ENCODE peak calls at places on chromosomes 3 and 15, in six cellular contexts. A, F, T, Q, L and X are unnamed samples. For H3K4me1, the result is how much of the 10 kb centered on the place peaks cover.

GRCh38 chr15:49041406-49041805 is 4.8 kb downstream of the SECISBP2L start:
- DNase-seq in F (no peak), T (peak), A (no peak), L (no peak), Q (no peak), X (no peak)

GRCh38 chr3:113218679-113219040 is 7.3 kb downstream of the BOC start:
- DNase-seq in L (no peak), T (no peak), F (no peak), A (no peak), Q (no peak), X (no peak)

GRCh38 chr3:160331127-160331937 is 67.7 kb downstream of the IFT80 start:
- DNase-seq in F (no peak), T (peak), A (no peak), Q (no peak), L (no peak), X (peak)

GRCh38 chr15:75233504-75234190 is 24.5 kb upstream of the GOLGA6C start:
- DNase-seq in Q (peak), L (no peak), T (no peak), A (peak), F (no peak), X (no peak)

GRCh38 chr3:172021165-172021564 is 18.2 kb upstream of the FNDC3B start:
- DNase-seq in L (no peak), F (no peak), T (no peak), Q (no peak), A (no peak), X (no peak)

GRCh38 chr3:16608816-16609215 is 3.6 kb upstream of the DAZL start:
- DNase-seq in F (no peak), T (no peak), A (no peak), Q (no peak), L (no peak), X (no peak)

GRCh38 chr3:47536967-47537366 is 23.5 kb upstream of the ELP6 start:
- DNase-seq in Q (no peak), T (no peak), F (no peak), L (no peak), A (no peak), X (no peak)

GRCh38 chr3:78666458-78666800 is 1101.4 kb downstream of the ROBO1 start:
- DNase-seq in T (peak), L (no peak), Q (no peak), A (no peak), F (no peak), X (peak)

GRCh38 chr15:25066708-25067107 is 111.9 kb downstream of the SNRPN start:
- DNase-seq in T (no peak), F (no peak), L (no peak), Q (no peak), A (no peak), X (no peak)

GRCh38 chr15:74988007-74988800 is 7.2 kb upstream of the SCAMP5 start:
- DNase-seq in F (peak), A (peak), L (no peak), T (peak), Q (no peak), X (peak)

GRCh38 chr3:76841750-76842149 is 198.1 kb upstream of the ROBO2 start:
- DNase-seq in Q (no peak), L (no peak), F (no peak), A (no peak), T (peak), X (no peak)

GRCh38 chr3:31892500-31892899 is 88.6 kb downstream of the OSBPL10 start:
- DNase-seq in T (no peak), L (no peak), F (no peak), A (no peak), Q (no peak), X (no peak)
- H3K4me1 ChIP-seq in T (under half), L (half or more), F (under half), A (under half), Q (under half), X (under half)

GRCh38 chr3:197736491-197737318 is at the start of gene RUBCN:
- DNase-seq in T (peak), F (peak), Q (peak), A (peak), L (peak), X (peak)

GRCh38 chr3:197736010-197736490 is 654 bp downstream of the RUBCN start:
- DNase-seq in A (peak), Q (no peak), F (peak), L (no peak), T (no peak), X (peak)

GRCh38 chr3:197733042-197733441 is 3.7 kb downstream of the RUBCN start:
- DNase-seq in A (no peak), F (no peak), L (no peak), T (no peak), Q (no peak), X (no peak)

GRCh38 chr3:197737319-197737649 is 580 bp upstream of the RUBCN start:
- DNase-seq in F (no peak), T (no peak), A (no peak), Q (no peak), L (no peak), X (no peak)

DNA sequence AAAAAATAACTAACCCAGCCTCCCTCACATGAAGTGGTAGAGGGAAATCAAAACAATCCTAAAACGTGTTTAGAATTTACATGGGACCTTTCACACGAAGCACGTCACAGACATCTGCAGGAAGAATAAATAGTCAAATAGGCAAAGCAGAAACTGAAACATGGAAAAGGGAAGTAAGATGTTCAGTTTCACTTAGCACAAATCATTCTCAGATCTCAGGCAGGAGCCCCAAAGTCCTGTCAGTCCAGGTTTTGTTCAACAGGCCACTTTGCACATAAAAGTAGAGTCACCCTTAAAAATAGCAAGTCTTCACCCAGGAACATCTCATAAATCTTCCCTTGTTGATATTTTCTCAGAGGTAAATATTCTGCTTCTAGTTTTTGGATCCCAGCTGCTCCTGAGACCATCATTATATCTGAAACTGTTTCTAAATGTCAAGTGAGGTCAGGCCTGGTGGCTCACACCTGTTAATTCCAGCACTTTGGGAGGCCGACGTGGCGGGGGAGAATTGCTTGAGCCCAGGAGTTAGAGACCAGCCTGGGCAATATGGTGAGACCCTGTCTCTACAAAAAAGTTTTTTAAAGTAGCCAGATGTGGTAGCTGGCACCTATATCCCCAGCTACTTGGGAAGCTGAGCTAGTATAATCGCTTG is 1.9 kb downstream of the RUBCN start:
- DNase-seq in Q (no peak), A (peak), F (no peak), T (no peak), L (no peak), X (no peak)
- TF ChIP-seq POLR2A in Q (no peak), A (no peak), F (no peak), T (no peak), L (no peak), X (no peak)

DNA sequence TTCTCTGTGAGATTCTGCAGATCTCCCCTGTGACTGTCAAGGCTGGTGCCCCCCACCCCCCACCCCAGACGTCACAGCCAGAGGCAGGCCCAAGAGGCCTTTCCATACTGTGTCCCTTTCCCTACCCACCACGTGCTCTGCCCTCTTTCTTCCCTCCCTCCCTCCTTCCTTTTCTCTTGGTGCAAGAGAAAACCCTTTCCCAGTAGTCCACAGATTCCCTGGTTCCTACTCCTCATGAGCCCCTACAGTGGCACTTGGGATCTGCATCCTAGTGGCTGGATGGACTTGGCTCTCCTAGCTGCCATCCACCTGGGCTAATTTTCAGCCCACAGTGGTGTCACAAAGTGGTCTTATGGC is 35.1 kb downstream of the KLF13 start:
- DNase-seq in F (no peak), T (no peak), Q (no peak), L (no peak), A (no peak), X (peak)
- H3K4me3 ChIP-seq in F (no peak), T (no peak), Q (no peak), L (no peak), A (no peak), X (no peak)

DNA sequence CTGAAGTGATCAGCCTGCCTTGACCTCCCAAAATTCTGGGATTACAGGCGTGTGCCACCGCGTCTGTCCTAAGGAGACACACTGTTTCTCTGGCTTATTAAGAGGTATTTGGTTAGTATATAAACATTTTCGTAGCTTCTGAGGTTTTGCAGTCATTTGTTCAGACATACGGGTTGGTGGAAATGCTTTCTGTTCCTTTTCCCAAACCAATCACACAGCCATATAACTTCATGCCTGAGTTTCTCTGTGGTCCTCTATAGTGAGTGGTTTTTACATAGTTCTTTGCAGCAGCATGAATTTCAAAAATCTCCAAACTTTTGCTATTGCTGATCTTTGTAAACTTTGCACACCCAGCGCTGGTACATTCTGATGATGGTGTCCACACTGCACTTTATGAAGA is 100.5 kb downstream of the AKAP13 start:
- DNase-seq in A (no peak), T (no peak), L (no peak), F (no peak), Q (no peak), X (no peak)
- H3K4me1 ChIP-seq in A (under half), T (under half), L (half or more), F (half or more), Q (under half), X (under half)

GRCh38 chr15:70100495-70101331 is 3.0 kb upstream of the TLE3 start:
- DNase-seq in Q (peak), T (peak), F (peak), A (peak), L (no peak), X (peak)

GRCh38 chr15:70099966-70100494 is 2.3 kb upstream of the TLE3 start:
- DNase-seq in Q (no peak), T (no peak), F (no peak), A (no peak), L (no peak), X (no peak)

GRCh38 chr15:70099167-70099965 is 1.6 kb upstream of the TLE3 start:
- DNase-seq in Q (peak), A (peak), F (peak), L (peak), T (peak), X (peak)

GRCh38 chr15:70102827-70103226 is 5.1 kb upstream of the TLE3 start:
- DNase-seq in L (no peak), Q (no peak), A (no peak), T (no peak), F (no peak), X (no peak)

DNA sequence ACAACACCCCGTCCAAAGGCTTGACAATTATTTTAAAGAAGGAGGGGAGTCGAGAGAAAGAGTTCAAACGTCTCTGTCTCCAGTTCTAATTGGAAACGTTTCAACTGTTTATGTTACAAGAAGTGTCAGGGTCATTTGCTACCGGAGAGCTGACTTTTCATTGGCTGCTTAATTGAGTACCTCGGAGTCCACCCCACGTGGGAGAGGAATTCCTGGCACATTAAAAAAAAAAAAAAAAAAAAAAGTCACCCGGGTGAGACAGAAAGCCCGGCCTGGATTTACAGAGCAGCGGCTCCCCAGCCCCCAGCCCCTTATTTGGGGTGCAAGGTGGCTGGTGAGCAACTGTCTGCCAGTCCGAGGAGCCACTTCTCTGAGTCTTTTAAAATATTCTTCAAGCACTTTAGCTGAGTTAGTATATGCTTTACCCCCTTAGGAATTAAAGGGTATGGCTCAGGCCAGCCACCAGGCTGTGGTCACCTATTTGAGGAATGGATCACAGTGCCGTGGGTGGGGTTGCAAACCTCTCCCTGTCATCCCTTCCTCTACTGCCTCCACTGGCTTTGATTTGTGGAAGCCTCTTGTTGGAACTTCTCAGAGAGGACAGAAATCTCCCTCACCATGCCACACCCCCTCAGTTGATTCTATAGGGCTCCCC is 3.9 kb upstream of the TLE3 start:
- DNase-seq in L (no peak), A (peak), T (peak), Q (peak), F (peak), X (peak)
- TF ChIP-seq POLR2A in L (no peak), A (no peak), T (no peak), Q (no peak), F (no peak), X (no peak)

GRCh38 chr15:35555244-35555643 is 9.3 kb upstream of the DPH6 start:
- DNase-seq in A (no peak), L (no peak), T (no peak), Q (no peak), F (no peak), X (no peak)
- H3K4me3 ChIP-seq in A (no peak), L (no peak), T (no peak), Q (no peak), F (no peak), X (no peak)